ENCODE peak calls at places on chromosome X, in four cellular contexts. X, L, U and F are unnamed samples.

GRCh38 chrX:154696328-154697045 is 43.1 kb upstream of the CTAG2 start:
- DNase-seq in X (peak), L (no peak), U (peak), F (peak)

GRCh38 chrX:12210196-12210815 is 72.0 kb downstream of the FRMPD4 start:
- DNase-seq in X (peak), L (peak), U (peak), F (peak)

GRCh38 chrX:11499076-11500044 is 166.4 kb downstream of the ARHGAP6 start:
- DNase-seq in X (peak), L (no peak), U (no peak), F (peak)

GRCh38 chrX:37912286-37912685 is 64.9 kb upstream of the DYNLT3 start:
- DNase-seq in X (no peak), L (no peak), U (no peak), F (no peak)

GRCh38 chrX:69317721-69318120 is 152.5 kb upstream of the PJA1 start:
- DNase-seq in X (no peak), L (no peak), U (no peak), F (no peak)

GRCh38 chrX:15292861-15293260 is 22.6 kb downstream of the ASB11 start:
- DNase-seq in X (no peak), L (no peak), U (no peak), F (no peak)

GRCh38 chrX:3576886-3577516 is 136.4 kb downstream of the PRKX start:
- DNase-seq in X (peak), L (peak), U (peak), F (peak)

GRCh38 chrX:4253092-4253491 is 539.6 kb upstream of the PRKX start:
- DNase-seq in X (no peak), L (no peak), U (no peak), F (no peak)

GRCh38 chrX:69128573-69128972 is 36.7 kb downstream of the PJA1 start:
- DNase-seq in X (no peak), L (no peak), U (no peak), F (no peak)

GRCh38 chrX:101691823-101692222 is 32.2 kb upstream of the ARMCX2 start:
- DNase-seq in X (no peak), L (no peak), U (no peak), F (no peak)

GRCh38 chrX:11579856-11580595 is 85.7 kb downstream of the ARHGAP6 start:
- DNase-seq in X (peak), L (no peak), U (no peak), F (no peak)

GRCh38 chrX:100720301-100720700 is 11.6 kb downstream of the SYTL4 start:
- DNase-seq in X (peak), L (no peak), U (no peak), F (peak)

GRCh38 chrX:82589410-82589809 is 918.7 kb upstream of the POU3F4 start:
- DNase-seq in X (peak), L (no peak), U (no peak), F (no peak)

GRCh38 chrX:95290455-95290854 is 1394.2 kb upstream of the DIAPH2 start:
- DNase-seq in X (no peak), L (no peak), U (no peak), F (no peak)

GRCh38 chrX:1443496-1444075 is 9.1 kb downstream of the ASMTL start:
- DNase-seq in X (no peak), L (no peak), U (no peak), F (no peak)

GRCh38 chrX:36961590-36961989 is 46.6 kb upstream of the FAM47C start:
- DNase-seq in X (no peak), L (no peak), U (no peak), F (no peak)

GRCh38 chrX:153776611-153777045 is 4.2 kb upstream of the SRPK3 start:
- DNase-seq in X (no peak), L (no peak), U (no peak), F (no peak)

GRCh38 chrX:120839506-120839905 is 36.2 kb downstream of the CT47B1 start:
- DNase-seq in X (peak), L (no peak), U (peak), F (no peak)

GRCh38 chrX:11423362-11423818 is 130.2 kb downstream of the AMELX start:
- DNase-seq in X (peak), L (no peak), U (no peak), F (peak)

GRCh38 chrX:136863826-136864225 is 16.7 kb downstream of the RBMX start:
- DNase-seq in X (no peak), L (no peak), U (no peak), F (no peak)

GRCh38 chrX:71178908-71179307 is 34.3 kb downstream of the NLGN3 start:
- DNase-seq in X (peak), L (peak), U (no peak), F (peak)

GRCh38 chrX:39418132-39418935 is 617.1 kb downstream of the MID1IP1 start:
- DNase-seq in X (no peak), L (no peak), U (no peak), F (no peak)

GRCh38 chrX:7086384-7086783 is 61.1 kb upstream of the STS start:
- DNase-seq in X (no peak), L (no peak), U (no peak), F (no peak)

GRCh38 chrX:111102636-111103035 is 6.6 kb downstream of the PAK3 start:
- DNase-seq in X (no peak), L (no peak), U (no peak), F (no peak)

GRCh38 chrX:150548251-150548650 is 20.2 kb upstream of the MTM1 start:
- DNase-seq in X (no peak), L (no peak), U (no peak), F (no peak)

GRCh38 chrX:84487365-84488353 is 14.6 kb downstream of the HDX start:
- DNase-seq in X (no peak), L (no peak), U (no peak), F (no peak)

GRCh38 chrX:130555341-130555740 is 153.6 kb downstream of the RBMX2 start:
- DNase-seq in X (peak), L (no peak), U (peak), F (no peak)

GRCh38 chrX:38879631-38880220 is 78.5 kb downstream of the MID1IP1 start:
- DNase-seq in X (no peak), L (peak), U (no peak), F (no peak)

GRCh38 chrX:17377047-17377692 is 2.2 kb downstream of the NHS start:
- DNase-seq in X (peak), L (peak), U (no peak), F (peak)

GRCh38 chrX:154918060-154918483 is 31.9 kb downstream of the F8A1 start:
- DNase-seq in X (peak), L (peak), U (peak), F (peak)

GRCh38 chrX:57211906-57212305 is 74.6 kb upstream of the FAAH2 start:
- DNase-seq in X (no peak), L (no peak), U (no peak), F (no peak)

GRCh38 chrX:154529206-154529612 is 13.2 kb upstream of the FAM3A start:
- DNase-seq in X (peak), L (no peak), U (no peak), F (peak)